ENCODE peak calls at places on chromosomes 6 and 20, in eight cellular contexts. One of them, this sample, is unnamed. For H3K36me3, the result is how much of the 10 kb centered on the place peaks cover.

GRCh38 chr20:23146111-23146640 is 60.1 kb upstream of the CD93 start:
- DNase-seq in HCT116: no peak
- DNase-seq in thoracic aorta: no peak
- DNase-seq in colonic mucosa: no peak
- DNase-seq in heart right ventricle: no peak
- DNase-seq in transverse colon: no peak
- DNase-seq in sigmoid colon: peak
- DNase-seq in tibial artery: peak
- DNase-seq in this sample: no peak

GRCh38 chr6:16483315-16483875 is 245.0 kb downstream of the GMPR start:
- DNase-seq in thoracic aorta: no peak
- DNase-seq in transverse colon: no peak
- DNase-seq in HCT116: no peak
- DNase-seq in colonic mucosa: no peak
- DNase-seq in heart right ventricle: no peak
- DNase-seq in tibial artery: no peak
- DNase-seq in sigmoid colon: no peak
- DNase-seq in this sample: no peak

GRCh38 chr6:52573295-52573694 is 3.6 kb downstream of the TRAM2 start:
- DNase-seq in colonic mucosa: no peak
- DNase-seq in heart right ventricle: no peak
- DNase-seq in HCT116: no peak
- DNase-seq in sigmoid colon: no peak
- DNase-seq in transverse colon: no peak
- DNase-seq in tibial artery: no peak
- DNase-seq in thoracic aorta: no peak
- DNase-seq in this sample: no peak

GRCh38 chr6:61688165-61688564 is 597.9 kb downstream of the KHDRBS2 start:
- DNase-seq in colonic mucosa: no peak
- DNase-seq in HCT116: no peak
- DNase-seq in heart right ventricle: no peak
- DNase-seq in tibial artery: no peak
- DNase-seq in sigmoid colon: no peak
- DNase-seq in transverse colon: no peak
- DNase-seq in thoracic aorta: no peak
- DNase-seq in this sample: no peak

GRCh38 chr6:167676000-167676665 is 150.6 kb upstream of the AFDN start:
- DNase-seq in colonic mucosa: peak
- DNase-seq in thoracic aorta: no peak
- DNase-seq in HCT116: no peak
- DNase-seq in transverse colon: peak
- DNase-seq in tibial artery: peak
- DNase-seq in heart right ventricle: peak
- DNase-seq in sigmoid colon: peak
- DNase-seq in this sample: no peak

GRCh38 chr6:20210158-20210557 is 2.1 kb downstream of the MBOAT1 start:
- DNase-seq in HCT116: no peak
- DNase-seq in colonic mucosa: no peak
- DNase-seq in thoracic aorta: no peak
- DNase-seq in tibial artery: no peak
- DNase-seq in transverse colon: no peak
- DNase-seq in heart right ventricle: no peak
- DNase-seq in sigmoid colon: no peak
- DNase-seq in this sample: no peak

GRCh38 chr6:163751032-163751525 is 336.6 kb downstream of the QKI start:
- DNase-seq in colonic mucosa: no peak
- DNase-seq in heart right ventricle: no peak
- DNase-seq in transverse colon: no peak
- DNase-seq in thoracic aorta: no peak
- DNase-seq in sigmoid colon: no peak
- DNase-seq in tibial artery: no peak
- DNase-seq in HCT116: no peak
- DNase-seq in this sample: no peak

GRCh38 chr6:41713161-41713649 is 22.2 kb downstream of the TFEB start:
- DNase-seq in heart right ventricle: peak
- DNase-seq in transverse colon: no peak
- DNase-seq in colonic mucosa: no peak
- DNase-seq in tibial artery: peak
- DNase-seq in sigmoid colon: peak
- DNase-seq in HCT116: no peak
- DNase-seq in thoracic aorta: no peak
- DNase-seq in this sample: no peak

GRCh38 chr6:25027221-25027916 is 91.6 kb upstream of the RIPOR2 start:
- DNase-seq in colonic mucosa: peak
- DNase-seq in heart right ventricle: no peak
- DNase-seq in HCT116: no peak
- DNase-seq in transverse colon: peak
- DNase-seq in sigmoid colon: no peak
- DNase-seq in thoracic aorta: no peak
- DNase-seq in tibial artery: no peak
- DNase-seq in this sample: peak

GRCh38 chr6:154605207-154605877 is 94.9 kb upstream of the CNKSR3 start:
- DNase-seq in transverse colon: no peak
- DNase-seq in thoracic aorta: no peak
- DNase-seq in HCT116: no peak
- DNase-seq in sigmoid colon: no peak
- DNase-seq in heart right ventricle: no peak
- DNase-seq in colonic mucosa: no peak
- DNase-seq in tibial artery: no peak
- DNase-seq in this sample: peak

GRCh38 chr6:28632326-28632851 is 106.7 kb downstream of the GPX5 start:
- DNase-seq in thoracic aorta: no peak
- DNase-seq in sigmoid colon: no peak
- DNase-seq in transverse colon: no peak
- DNase-seq in heart right ventricle: no peak
- DNase-seq in colonic mucosa: no peak
- DNase-seq in HCT116: no peak
- DNase-seq in tibial artery: no peak
- DNase-seq in this sample: no peak

GRCh38 chr6:28634406-28634757 is 108.7 kb downstream of the GPX5 start:
- DNase-seq in HCT116: no peak
- DNase-seq in transverse colon: no peak
- DNase-seq in sigmoid colon: no peak
- DNase-seq in thoracic aorta: no peak
- DNase-seq in colonic mucosa: no peak
- DNase-seq in heart right ventricle: no peak
- DNase-seq in tibial artery: no peak
- DNase-seq in this sample: no peak

GRCh38 chr6:28635547-28636158 is 110.0 kb downstream of the GPX5 start:
- DNase-seq in transverse colon: no peak
- DNase-seq in HCT116: no peak
- DNase-seq in heart right ventricle: no peak
- DNase-seq in thoracic aorta: no peak
- DNase-seq in colonic mucosa: no peak
- DNase-seq in tibial artery: no peak
- DNase-seq in sigmoid colon: no peak
- DNase-seq in this sample: no peak

GRCh38 chr6:28633445-28634215 is 107.9 kb downstream of the GPX5 start:
- DNase-seq in transverse colon: no peak
- DNase-seq in heart right ventricle: no peak
- DNase-seq in sigmoid colon: no peak
- DNase-seq in thoracic aorta: no peak
- DNase-seq in HCT116: no peak
- DNase-seq in colonic mucosa: no peak
- DNase-seq in tibial artery: no peak
- DNase-seq in this sample: no peak

DNA sequence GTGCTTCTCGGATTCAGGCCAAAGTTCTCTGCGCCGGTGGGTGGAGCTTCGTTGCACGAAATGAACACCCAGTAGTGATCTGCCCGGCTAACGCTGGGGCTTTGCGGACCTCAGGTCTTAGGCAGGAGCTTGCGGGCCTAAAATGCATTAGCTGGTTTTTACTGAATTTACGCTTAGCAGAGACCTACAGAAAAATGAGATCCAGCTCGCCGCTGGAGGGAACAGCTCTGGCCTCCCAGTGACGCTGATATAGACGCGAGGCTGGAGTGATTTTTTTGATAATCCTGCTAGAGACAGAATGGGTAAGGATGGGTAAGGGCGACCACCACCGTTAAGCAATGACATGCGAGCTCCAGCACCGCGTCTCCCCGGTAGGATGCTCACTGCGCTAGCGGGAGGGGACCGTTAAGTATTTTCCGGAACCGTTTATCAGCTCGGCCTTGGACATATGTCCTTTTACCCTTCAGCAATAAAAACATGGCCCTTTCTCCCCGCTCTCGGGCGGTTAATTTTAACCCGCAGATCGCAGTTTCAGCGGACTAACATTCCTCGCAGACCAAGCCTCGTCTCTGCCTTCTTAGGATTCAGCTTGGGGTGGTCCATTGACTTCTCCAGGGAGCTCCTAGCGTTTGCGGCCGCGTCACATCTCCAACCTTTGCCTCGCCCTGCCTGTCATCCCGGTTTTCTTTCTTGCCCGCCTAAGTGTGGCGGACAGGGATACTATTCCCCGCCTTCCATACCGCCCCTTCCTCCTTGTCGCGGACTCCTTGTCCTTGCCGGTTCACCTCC is 109.3 kb downstream of the GPX5 start:
- DNase-seq in colonic mucosa: peak
- DNase-seq in transverse colon: no peak
- DNase-seq in HCT116: no peak
- DNase-seq in heart right ventricle: no peak
- DNase-seq in thoracic aorta: no peak
- DNase-seq in sigmoid colon: no peak
- DNase-seq in tibial artery: no peak
- DNase-seq in this sample: no peak
- H3K4me3 ChIP-seq in colonic mucosa: no peak
- H3K4me3 ChIP-seq in transverse colon: peak
- H3K4me3 ChIP-seq in HCT116: no peak
- H3K4me3 ChIP-seq in heart right ventricle: peak
- H3K4me3 ChIP-seq in thoracic aorta: peak
- H3K4me3 ChIP-seq in sigmoid colon: peak
- H3K4me3 ChIP-seq in tibial artery: peak
- H3K4me3 ChIP-seq in this sample: peak

GRCh38 chr6:125584468-125584939 is 164.9 kb upstream of the HEY2 start:
- DNase-seq in transverse colon: no peak
- DNase-seq in sigmoid colon: no peak
- DNase-seq in tibial artery: peak
- DNase-seq in thoracic aorta: no peak
- DNase-seq in heart right ventricle: peak
- DNase-seq in HCT116: no peak
- DNase-seq in colonic mucosa: no peak
- DNase-seq in this sample: no peak
- TF ChIP-seq CTCF in transverse colon: no peak
- TF ChIP-seq CTCF in sigmoid colon: no peak
- TF ChIP-seq CTCF in tibial artery: peak
- TF ChIP-seq CTCF in thoracic aorta: no peak
- TF ChIP-seq CTCF in heart right ventricle: no peak
- TF ChIP-seq CTCF in HCT116: no peak
- TF ChIP-seq CTCF in colonic mucosa: no peak
- TF ChIP-seq CTCF in this sample: no peak

GRCh38 chr6:125030969-125031368 is 68.7 kb downstream of the RNF217 start:
- DNase-seq in colonic mucosa: no peak
- DNase-seq in sigmoid colon: no peak
- DNase-seq in heart right ventricle: no peak
- DNase-seq in tibial artery: no peak
- DNase-seq in thoracic aorta: no peak
- DNase-seq in HCT116: no peak
- DNase-seq in transverse colon: no peak
- DNase-seq in this sample: no peak

GRCh38 chr6:125027287-125027686 is 65.0 kb downstream of the RNF217 start:
- DNase-seq in HCT116: no peak
- DNase-seq in transverse colon: no peak
- DNase-seq in heart right ventricle: no peak
- DNase-seq in thoracic aorta: no peak
- DNase-seq in sigmoid colon: no peak
- DNase-seq in tibial artery: no peak
- DNase-seq in colonic mucosa: no peak
- DNase-seq in this sample: no peak

GRCh38 chr6:125031385-125031784 is 69.1 kb downstream of the RNF217 start:
- DNase-seq in transverse colon: no peak
- DNase-seq in sigmoid colon: no peak
- DNase-seq in thoracic aorta: no peak
- DNase-seq in colonic mucosa: no peak
- DNase-seq in tibial artery: no peak
- DNase-seq in heart right ventricle: no peak
- DNase-seq in HCT116: no peak
- DNase-seq in this sample: no peak
- H3K36me3 ChIP-seq in transverse colon: under half
- H3K36me3 ChIP-seq in sigmoid colon: under half
- H3K36me3 ChIP-seq in thoracic aorta: under half
- H3K36me3 ChIP-seq in colonic mucosa: under half
- H3K36me3 ChIP-seq in tibial artery: under half
- H3K36me3 ChIP-seq in heart right ventricle: under half
- H3K36me3 ChIP-seq in HCT116: under half
- H3K36me3 ChIP-seq in this sample: under half

GRCh38 chr20:47740225-47741184 is 44.8 kb downstream of the SULF2 start:
- DNase-seq in thoracic aorta: no peak
- DNase-seq in transverse colon: peak
- DNase-seq in colonic mucosa: no peak
- DNase-seq in heart right ventricle: no peak
- DNase-seq in HCT116: peak
- DNase-seq in sigmoid colon: peak
- DNase-seq in tibial artery: no peak
- DNase-seq in this sample: no peak
- H3K4me3 ChIP-seq in thoracic aorta: no peak
- H3K4me3 ChIP-seq in transverse colon: no peak
- H3K4me3 ChIP-seq in colonic mucosa: no peak
- H3K4me3 ChIP-seq in heart right ventricle: no peak
- H3K4me3 ChIP-seq in HCT116: no peak
- H3K4me3 ChIP-seq in sigmoid colon: no peak
- H3K4me3 ChIP-seq in tibial artery: no peak
- H3K4me3 ChIP-seq in this sample: no peak